ENCODE peak calls at places on chromosomes 5 and 9, in five cellular contexts. B is body of pancreas, A is esophagus squamous epithelium, J is heart left ventricle, M is H54. D is an unnamed sample.

GRCh38 chr9:33463151-33463550 is 10.6 kb downstream of the NOL6 start:
- DNase-seq in B (no peak), A (no peak), J (no peak), M (no peak), D (no peak)

GRCh38 chr5:29899583-29899982 is 1293.9 kb upstream of the CDH6 start:
- DNase-seq in B (no peak), A (no peak), J (no peak), M (no peak), D (no peak)

GRCh38 chr5:94361161-94361560 is 257.2 kb downstream of the KIAA0825 start:
- DNase-seq in B (no peak), A (no peak), J (no peak), M (no peak), D (no peak)

GRCh38 chr5:7856855-7857254 is 5.9 kb upstream of the CFAP90 start:
- DNase-seq in B (peak), A (no peak), J (no peak), M (peak), D (no peak)

GRCh38 chr5:114018178-114018577 is 343.7 kb upstream of the KCNN2 start:
- DNase-seq in B (no peak), A (no peak), J (no peak), M (no peak), D (no peak)

GRCh38 chr5:178519804-178520203 is 70.4 kb downstream of the COL23A1 start:
- DNase-seq in B (no peak), A (no peak), J (no peak), M (no peak), D (no peak)

GRCh38 chr9:19085295-19085694 is 17.4 kb downstream of the HAUS6 start:
- DNase-seq in B (no peak), A (no peak), J (no peak), M (no peak), D (no peak)

GRCh38 chr9:131692612-131692976 is 47.3 kb downstream of the RAPGEF1 start:
- DNase-seq in B (no peak), A (no peak), J (no peak), M (no peak), D (no peak)

GRCh38 chr5:166022065-166022464 is 2269.4 kb upstream of the WWC1 start:
- DNase-seq in B (no peak), A (no peak), J (no peak), M (no peak), D (no peak)
- TF ChIP-seq POLR2A in B (no peak), A (no peak), J (no peak), M (no peak), D (no peak)

GRCh38 chr5:34923694-34924461 is 5.5 kb upstream of the DNAJC21 start:
- DNase-seq in B (no peak), A (no peak), J (no peak), M (peak), D (no peak)
- TF ChIP-seq POLR2A in B (no peak), A (no peak), J (no peak), M (no peak), D (peak)

GRCh38 chr9:137310190-137311052 is 8.3 kb upstream of the NRARP start:
- DNase-seq in B (peak), A (no peak), J (no peak), M (no peak), D (no peak)
- TF ChIP-seq POLR2A in B (no peak), A (no peak), J (no peak), M (no peak), D (no peak)

GRCh38 chr5:150116667-150117395 is 30.5 kb upstream of the CSF1R start:
- DNase-seq in B (peak), A (no peak), J (peak), M (peak), D (no peak)
- TF ChIP-seq POLR2A in B (no peak), A (no peak), J (no peak), M (no peak), D (no peak)

GRCh38 chr9:94900222-94901018 is 173.9 kb downstream of the AOPEP start:
- DNase-seq in B (no peak), A (no peak), J (no peak), M (peak), D (no peak)
- TF ChIP-seq POLR2A in B (no peak), A (no peak), J (no peak), M (no peak), D (no peak)

GRCh38 chr9:113221003-113221799 is at the start of the genes FKBP15 and SLC31A1:
- DNase-seq in B (peak), A (peak), J (peak), M (peak), D (peak)
- TF ChIP-seq POLR2A in B (peak), A (peak), J (peak), M (peak), D (peak)

DNA sequence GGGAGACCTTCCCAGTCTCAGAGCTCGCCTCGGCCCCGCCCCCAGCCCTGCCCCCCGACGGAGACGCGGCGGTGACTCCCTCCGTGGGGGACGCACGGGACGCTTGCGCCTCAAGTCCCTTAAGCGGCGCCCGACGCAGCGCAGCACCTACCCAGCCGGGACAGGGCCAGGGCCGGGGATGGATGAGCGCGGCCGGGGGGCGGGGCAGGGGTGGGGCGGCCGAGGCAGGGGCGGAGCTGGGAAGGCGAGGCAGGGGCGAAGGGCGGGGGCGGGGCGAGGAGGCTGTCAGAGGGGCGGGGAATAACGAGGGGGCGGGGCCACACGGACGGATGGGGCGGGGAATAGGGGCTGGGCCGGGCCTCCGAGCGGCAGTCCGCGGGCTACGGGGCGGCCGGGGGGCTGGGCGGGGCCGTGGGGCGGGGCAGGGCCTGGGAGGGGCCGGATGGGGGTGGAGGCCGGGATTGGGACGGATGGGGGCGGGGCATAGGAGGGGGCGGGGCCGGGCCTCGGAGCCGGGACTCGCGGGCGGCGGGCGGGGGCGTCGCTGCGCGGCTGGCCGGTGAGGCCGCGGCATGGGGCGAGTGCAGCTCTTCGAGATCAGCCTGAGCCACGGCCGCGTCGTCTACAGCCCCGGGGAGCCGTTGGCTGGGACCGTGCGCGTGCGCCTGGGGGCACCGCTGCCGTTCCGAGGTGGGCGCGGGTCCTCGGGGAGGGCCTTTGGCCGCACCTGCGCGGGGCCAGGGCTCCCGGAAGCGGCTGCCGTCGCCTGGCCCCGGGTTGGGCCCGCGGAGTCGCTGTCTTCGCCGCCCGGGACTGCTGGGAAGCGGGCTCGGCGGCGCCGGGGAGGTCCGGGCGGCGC is at the start of gene ARRDC1:
- DNase-seq in B (peak), A (peak), J (peak), M (peak), D (peak)
- TF ChIP-seq POLR2A in B (peak), A (no peak), J (peak), M (peak), D (peak)

DNA sequence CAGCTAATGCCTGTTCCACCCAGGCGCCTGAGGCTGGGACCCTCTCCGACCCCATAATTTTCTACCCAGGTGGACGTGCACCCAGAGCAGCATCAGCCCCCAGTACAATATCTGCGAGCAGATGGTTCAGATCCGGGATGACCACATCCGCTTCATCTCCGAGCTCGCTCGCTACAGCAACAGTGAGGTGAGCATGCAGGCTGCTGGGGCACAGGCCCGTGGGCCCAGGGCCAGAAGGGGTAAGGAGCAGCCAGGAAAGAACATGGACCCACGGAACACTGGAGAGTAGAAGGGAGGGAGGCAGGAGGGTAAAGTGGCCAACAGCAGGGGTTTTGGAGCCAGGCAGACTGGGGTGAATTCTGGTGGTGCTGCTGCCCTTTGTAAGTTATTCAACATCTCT is 45.7 kb downstream of the CYFIP2 start:
- DNase-seq in B (no peak), A (no peak), J (no peak), M (no peak), D (no peak)
- TF ChIP-seq POLR2A in B (no peak), A (no peak), J (no peak), M (no peak), D (no peak)

DNA sequence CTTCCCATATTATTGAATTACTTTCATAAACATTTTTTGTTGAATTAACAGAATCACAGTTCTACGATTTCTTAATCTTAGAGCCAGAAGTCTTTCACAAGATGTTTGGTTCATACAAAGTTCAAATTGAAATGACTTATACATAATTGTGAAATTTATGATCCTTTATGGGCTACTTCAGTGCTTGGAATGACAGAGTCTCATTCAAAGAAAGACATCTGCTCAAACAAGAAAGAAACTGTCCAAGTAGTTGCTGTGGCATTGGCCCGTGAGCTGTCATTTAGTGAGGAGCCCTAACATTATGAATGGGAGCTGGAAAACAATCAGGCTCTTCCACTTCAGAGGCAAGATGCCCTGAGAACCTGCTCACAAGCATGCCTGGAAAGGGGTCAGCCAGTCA is 63.4 kb downstream of the AUH start:
- DNase-seq in B (no peak), A (no peak), J (no peak), M (no peak), D (no peak)
- TF ChIP-seq POLR2A in B (no peak), A (no peak), J (no peak), M (no peak), D (no peak)

GRCh38 chr5:132257131-132258101 is at the start of gene PDLIM4:
- DNase-seq in B (no peak), A (no peak), J (no peak), M (no peak), D (peak)
- TF ChIP-seq POLR2A in B (no peak), A (no peak), J (no peak), M (peak), D (peak)